ENCODE peak calls at places on chromosomes 1 and 21, in four cellular contexts. One of them, this sample, is unnamed.

GRCh38 chr1:84352298-84353106 is 45.8 kb upstream of the DNASE2B start:
- DNase-seq in psoas muscle: no peak
- DNase-seq in neuronal stem cell: no peak
- DNase-seq in H1: no peak
- DNase-seq in this sample: no peak

GRCh38 chr21:32423320-32423719 is 10.8 kb downstream of the EVA1C start:
- DNase-seq in psoas muscle: no peak
- DNase-seq in neuronal stem cell: no peak
- DNase-seq in H1: no peak
- DNase-seq in this sample: no peak

GRCh38 chr1:241591317-241591716 is 48.9 kb downstream of the CHML start:
- DNase-seq in psoas muscle: no peak
- DNase-seq in neuronal stem cell: no peak
- DNase-seq in H1: no peak
- DNase-seq in this sample: no peak

GRCh38 chr1:33763406-33763805 is 100.5 kb upstream of the HMGB4 start:
- DNase-seq in psoas muscle: no peak
- DNase-seq in neuronal stem cell: no peak
- DNase-seq in H1: no peak
- DNase-seq in this sample: no peak

GRCh38 chr21:43794857-43795256 is 5.5 kb downstream of the RRP1 start:
- DNase-seq in psoas muscle: no peak
- DNase-seq in neuronal stem cell: no peak
- DNase-seq in H1: no peak
- DNase-seq in this sample: no peak

GRCh38 chr1:58884706-58885661 is 101.1 kb upstream of the JUN start:
- DNase-seq in psoas muscle: peak; percentile 74
- DNase-seq in neuronal stem cell: no peak
- DNase-seq in H1: no peak
- DNase-seq in this sample: no peak

GRCh38 chr1:221394011-221394544 is 347.8 kb downstream of the DUSP10 start:
- DNase-seq in psoas muscle: no peak
- DNase-seq in neuronal stem cell: no peak
- DNase-seq in H1: no peak
- DNase-seq in this sample: no peak

GRCh38 chr1:53047737-53048344 is 14.2 kb upstream of the PODN start:
- DNase-seq in psoas muscle: no peak
- DNase-seq in neuronal stem cell: no peak
- DNase-seq in H1: no peak
- DNase-seq in this sample: no peak

GRCh38 chr1:161133220-161133740 is 813 bp upstream of the DEDD start:
- DNase-seq in psoas muscle: no peak
- DNase-seq in neuronal stem cell: no peak
- DNase-seq in H1: no peak
- DNase-seq in this sample: no peak

GRCh38 chr1:227357229-227358078 is 39.2 kb upstream of the CDC42BPA start:
- DNase-seq in psoas muscle: peak; percentile 81
- DNase-seq in neuronal stem cell: no peak
- DNase-seq in H1: peak; percentile 53
- DNase-seq in this sample: peak; percentile 25

GRCh38 chr1:164787834-164788231 is 228.8 kb downstream of the PBX1 start:
- DNase-seq in psoas muscle: no peak
- DNase-seq in neuronal stem cell: no peak
- DNase-seq in H1: no peak
- DNase-seq in this sample: no peak

GRCh38 chr1:111453706-111454105 is 4.4 kb downstream of the ATP5PB start:
- DNase-seq in psoas muscle: no peak
- DNase-seq in neuronal stem cell: no peak
- DNase-seq in H1: no peak
- DNase-seq in this sample: no peak

GRCh38 chr1:92494485-92495141 is 7.9 kb upstream of the GFI1 start:
- DNase-seq in psoas muscle: no peak
- DNase-seq in neuronal stem cell: no peak
- DNase-seq in H1: no peak
- DNase-seq in this sample: no peak

GRCh38 chr1:202017385-202018225 is 7.2 kb downstream of the ELF3 start:
- DNase-seq in psoas muscle: no peak
- DNase-seq in neuronal stem cell: no peak
- DNase-seq in H1: no peak
- DNase-seq in this sample: no peak

GRCh38 chr21:44866780-44867179 is 6.7 kb downstream of the PTTG1IP start:
- DNase-seq in psoas muscle: no peak
- DNase-seq in neuronal stem cell: no peak
- DNase-seq in H1: no peak
- DNase-seq in this sample: no peak

GRCh38 chr1:84946631-84947030 is 50.3 kb downstream of the MCOLN2 start:
- DNase-seq in psoas muscle: no peak
- DNase-seq in neuronal stem cell: no peak
- DNase-seq in H1: no peak
- DNase-seq in this sample: no peak

GRCh38 chr1:81511281-81511680 is 289.5 kb upstream of the ADGRL2 start:
- DNase-seq in psoas muscle: no peak
- DNase-seq in neuronal stem cell: no peak
- DNase-seq in H1: no peak
- DNase-seq in this sample: no peak
- H3K27ac ChIP-seq in psoas muscle: no peak overlapping the region
- H3K27ac ChIP-seq in neuronal stem cell: no peak overlapping the region
- H3K27ac ChIP-seq in H1: no peak overlapping the region
- H3K27ac ChIP-seq in this sample: no peak overlapping the region

DNA sequence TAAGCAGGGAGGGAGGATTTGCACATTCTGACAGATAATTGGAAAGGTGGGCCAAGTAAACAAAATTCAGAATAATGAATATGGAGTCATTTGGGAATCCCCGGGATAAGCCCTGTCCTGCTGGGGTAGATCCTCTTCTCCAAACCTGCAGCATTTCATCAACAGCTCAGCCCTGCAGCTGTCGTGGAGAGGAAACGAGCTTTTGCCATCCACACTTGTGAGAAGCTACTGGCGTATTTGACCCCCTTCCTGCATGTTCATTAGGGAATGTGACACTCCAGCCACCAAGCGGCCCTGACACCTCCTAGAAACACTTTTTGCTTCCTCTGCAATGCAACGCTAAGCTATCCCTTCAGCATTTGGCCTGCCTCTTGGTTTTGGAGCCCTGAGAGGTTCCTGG is 8.0 kb upstream of the LEFTY2 start:
- DNase-seq in psoas muscle: no peak
- DNase-seq in neuronal stem cell: no peak
- DNase-seq in H1: no peak
- DNase-seq in this sample: no peak
- H3K4me1 ChIP-seq in psoas muscle: no peaks in the 10 kb centered on the region
- H3K4me1 ChIP-seq in neuronal stem cell: peaks cover 17% of the 10 kb centered on the region
- H3K4me1 ChIP-seq in H1: peaks cover 7% of the 10 kb centered on the region
- H3K4me1 ChIP-seq in this sample: peaks cover 19% of the 10 kb centered on the region

DNA sequence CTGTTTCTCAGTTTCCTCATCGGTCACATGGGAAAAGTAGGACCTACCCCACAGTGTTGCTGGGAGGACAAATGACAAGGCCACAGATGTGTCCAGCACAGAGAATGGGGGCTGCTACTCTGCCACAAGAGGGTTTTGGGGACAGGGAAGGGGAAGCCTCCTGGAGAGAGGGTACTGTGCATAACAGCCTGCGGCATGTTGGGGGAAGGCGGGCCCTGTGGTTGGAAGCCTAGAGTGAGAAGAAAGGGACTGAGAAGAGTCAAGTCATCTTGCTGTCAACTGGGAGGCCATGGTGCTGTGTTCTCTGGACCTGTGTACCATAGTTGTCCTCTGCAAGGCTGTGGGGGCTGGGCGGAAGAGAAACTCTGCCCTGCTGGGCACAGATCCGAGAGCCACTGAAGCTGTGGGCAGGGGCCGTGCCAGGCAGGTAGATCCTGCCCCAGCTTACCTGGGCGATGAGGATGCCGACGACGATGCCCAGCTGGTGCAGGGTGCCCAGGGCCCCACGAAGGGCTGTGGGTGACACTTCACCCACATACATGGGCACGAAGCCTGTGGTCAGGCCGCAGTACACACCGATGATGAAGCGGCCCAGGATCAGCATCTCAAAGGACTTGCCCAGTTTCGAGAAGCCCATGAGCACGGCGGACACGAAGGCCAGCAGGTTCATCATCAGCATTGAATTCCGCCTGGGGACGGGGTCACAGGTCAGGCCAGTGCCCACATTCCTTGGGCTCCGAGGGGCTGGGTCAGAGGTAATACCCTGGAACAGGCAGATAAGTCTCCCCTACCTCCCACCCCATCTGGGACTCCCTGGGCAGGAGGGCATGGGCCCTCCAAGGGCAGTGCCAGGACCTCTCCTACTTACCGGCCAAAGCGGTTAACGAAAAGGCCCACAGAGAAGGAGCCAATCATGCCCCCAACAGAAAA is 28.2 kb downstream of the SLC2A1 start:
- DNase-seq in psoas muscle: no peak
- DNase-seq in neuronal stem cell: no peak
- DNase-seq in H1: no peak
- DNase-seq in this sample: no peak
- H3K27ac ChIP-seq in psoas muscle: no peak overlapping the region
- H3K27ac ChIP-seq in neuronal stem cell: peak overlapping the region; percentile 42
- H3K27ac ChIP-seq in H1: peak overlapping the region; percentile 11
- H3K27ac ChIP-seq in this sample: no peak overlapping the region

DNA sequence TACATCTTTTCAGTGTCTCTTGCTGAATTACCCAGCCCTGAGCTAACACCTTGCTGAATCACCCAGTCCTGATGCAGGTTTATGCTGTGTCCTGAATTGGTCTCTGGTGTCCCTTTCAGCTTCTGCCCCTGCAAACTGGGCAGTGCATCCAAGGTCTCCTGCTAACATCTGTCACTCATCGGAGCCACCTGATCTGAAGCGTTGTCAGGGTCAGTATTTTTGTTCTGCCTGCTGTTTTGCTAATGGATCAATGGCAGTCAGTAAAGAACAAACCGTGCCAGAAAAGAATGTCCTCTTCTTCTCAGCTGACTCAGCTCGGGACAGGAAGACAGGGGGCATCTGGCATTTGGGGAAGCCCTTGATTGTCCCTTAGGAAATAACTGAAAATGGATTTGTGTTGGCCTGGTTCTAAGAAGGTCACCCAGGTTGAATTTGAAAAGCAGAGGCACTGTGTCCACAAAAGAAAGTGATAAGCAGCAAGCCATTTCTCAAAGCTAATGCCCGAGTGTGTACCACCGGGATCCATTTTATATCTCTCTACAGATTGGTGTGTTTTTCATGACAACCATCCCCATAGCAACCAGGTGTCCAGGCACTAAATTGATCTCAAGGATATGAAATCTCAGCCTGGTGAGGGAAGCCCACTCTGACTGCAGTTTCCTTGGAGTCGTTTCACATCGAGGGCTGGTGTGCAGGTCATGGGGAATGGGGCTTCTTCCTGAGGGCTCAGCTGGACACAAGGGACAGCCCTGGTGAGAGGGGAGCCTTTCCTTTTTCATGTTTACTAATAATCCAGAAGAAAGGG is 109.7 kb upstream of the IRF2BP2 start:
- DNase-seq in psoas muscle: no peak
- DNase-seq in neuronal stem cell: no peak
- DNase-seq in H1: no peak
- DNase-seq in this sample: no peak
- H3K4me1 ChIP-seq in psoas muscle: peaks cover 76% of the 10 kb centered on the region
- H3K4me1 ChIP-seq in neuronal stem cell: peaks cover 46% of the 10 kb centered on the region
- H3K4me1 ChIP-seq in H1: peaks cover 6% of the 10 kb centered on the region
- H3K4me1 ChIP-seq in this sample: peaks cover 5% of the 10 kb centered on the region